ENCODE peak calls at places on chromosome 22, in eight cellular contexts. One of them, this sample, is unnamed.

GRCh38 chr22:36362819-36363377 is 24.9 kb downstream of the MYH9 start:
- DNase-seq in body of pancreas: no peak
- DNase-seq in Calu3: no peak
- DNase-seq in epithelial cell of proximal tubule: no peak
- DNase-seq in GM20000: no peak
- DNase-seq in activated CD8-positive, alpha-beta T cell treated with anti-CD3 and anti-CD28 coated beads for 36 hours: peak
- DNase-seq in adrenal gland: no peak
- DNase-seq in HepG2: no peak
- DNase-seq in this sample: no peak

GRCh38 chr22:33865248-33865647 is 55.0 kb downstream of the LARGE1 start:
- DNase-seq in body of pancreas: no peak
- DNase-seq in Calu3: no peak
- DNase-seq in epithelial cell of proximal tubule: no peak
- DNase-seq in GM20000: no peak
- DNase-seq in activated CD8-positive, alpha-beta T cell treated with anti-CD3 and anti-CD28 coated beads for 36 hours: no peak
- DNase-seq in adrenal gland: no peak
- DNase-seq in HepG2: peak
- DNase-seq in this sample: no peak

GRCh38 chr22:41429232-41429945 is 17.2 kb downstream of the TOB2 start:
- DNase-seq in body of pancreas: no peak
- DNase-seq in Calu3: no peak
- DNase-seq in epithelial cell of proximal tubule: no peak
- DNase-seq in GM20000: no peak
- DNase-seq in activated CD8-positive, alpha-beta T cell treated with anti-CD3 and anti-CD28 coated beads for 36 hours: no peak
- DNase-seq in adrenal gland: no peak
- DNase-seq in HepG2: no peak
- DNase-seq in this sample: no peak

GRCh38 chr22:25484916-25485315 is 79.6 kb upstream of the GRK3 start:
- DNase-seq in body of pancreas: no peak
- DNase-seq in Calu3: no peak
- DNase-seq in epithelial cell of proximal tubule: no peak
- DNase-seq in GM20000: no peak
- DNase-seq in activated CD8-positive, alpha-beta T cell treated with anti-CD3 and anti-CD28 coated beads for 36 hours: no peak
- DNase-seq in adrenal gland: no peak
- DNase-seq in HepG2: no peak
- DNase-seq in this sample: no peak

GRCh38 chr22:19043111-19044085 is 78.8 kb downstream of the DGCR2 start:
- DNase-seq in body of pancreas: no peak
- DNase-seq in Calu3: no peak
- DNase-seq in epithelial cell of proximal tubule: no peak
- DNase-seq in GM20000: no peak
- DNase-seq in activated CD8-positive, alpha-beta T cell treated with anti-CD3 and anti-CD28 coated beads for 36 hours: no peak
- DNase-seq in adrenal gland: peak
- DNase-seq in HepG2: no peak
- DNase-seq in this sample: no peak

GRCh38 chr22:40507491-40507890 is 129.0 kb downstream of the MRTFA start:
- DNase-seq in body of pancreas: no peak
- DNase-seq in Calu3: no peak
- DNase-seq in epithelial cell of proximal tubule: no peak
- DNase-seq in GM20000: no peak
- DNase-seq in activated CD8-positive, alpha-beta T cell treated with anti-CD3 and anti-CD28 coated beads for 36 hours: no peak
- DNase-seq in adrenal gland: no peak
- DNase-seq in HepG2: no peak
- DNase-seq in this sample: no peak

GRCh38 chr22:39503590-39503989 is 1.5 kb downstream of the MIEF1 start:
- DNase-seq in body of pancreas: no peak
- DNase-seq in Calu3: no peak
- DNase-seq in epithelial cell of proximal tubule: no peak
- DNase-seq in GM20000: no peak
- DNase-seq in activated CD8-positive, alpha-beta T cell treated with anti-CD3 and anti-CD28 coated beads for 36 hours: no peak
- DNase-seq in adrenal gland: no peak
- DNase-seq in HepG2: no peak
- DNase-seq in this sample: no peak

GRCh38 chr22:35838849-35839646 is 121.4 kb downstream of the APOL5 start:
- DNase-seq in body of pancreas: no peak
- DNase-seq in Calu3: peak
- DNase-seq in epithelial cell of proximal tubule: no peak
- DNase-seq in GM20000: no peak
- DNase-seq in activated CD8-positive, alpha-beta T cell treated with anti-CD3 and anti-CD28 coated beads for 36 hours: peak
- DNase-seq in adrenal gland: peak
- DNase-seq in HepG2: peak
- DNase-seq in this sample: peak

GRCh38 chr22:41301085-41302015 is at the start of gene ZC3H7B:
- DNase-seq in body of pancreas: peak
- DNase-seq in Calu3: peak
- DNase-seq in epithelial cell of proximal tubule: no peak
- DNase-seq in GM20000: peak
- DNase-seq in activated CD8-positive, alpha-beta T cell treated with anti-CD3 and anti-CD28 coated beads for 36 hours: peak
- DNase-seq in adrenal gland: peak
- DNase-seq in HepG2: peak
- DNase-seq in this sample: peak

GRCh38 chr22:32417906-32418305 is 5.9 kb upstream of the RTCB start:
- DNase-seq in body of pancreas: no peak
- DNase-seq in Calu3: no peak
- DNase-seq in epithelial cell of proximal tubule: no peak
- DNase-seq in GM20000: no peak
- DNase-seq in activated CD8-positive, alpha-beta T cell treated with anti-CD3 and anti-CD28 coated beads for 36 hours: no peak
- DNase-seq in adrenal gland: no peak
- DNase-seq in HepG2: no peak
- DNase-seq in this sample: no peak

GRCh38 chr22:20430641-20431519 is 6.7 kb downstream of the SCARF2 start:
- DNase-seq in body of pancreas: peak
- DNase-seq in Calu3: peak
- DNase-seq in epithelial cell of proximal tubule: no peak
- DNase-seq in GM20000: peak
- DNase-seq in activated CD8-positive, alpha-beta T cell treated with anti-CD3 and anti-CD28 coated beads for 36 hours: peak
- DNase-seq in adrenal gland: peak
- DNase-seq in HepG2: no peak
- DNase-seq in this sample: peak

GRCh38 chr22:19052941-19053551 is 69.2 kb downstream of the DGCR2 start:
- DNase-seq in body of pancreas: no peak
- DNase-seq in Calu3: no peak
- DNase-seq in epithelial cell of proximal tubule: no peak
- DNase-seq in GM20000: no peak
- DNase-seq in activated CD8-positive, alpha-beta T cell treated with anti-CD3 and anti-CD28 coated beads for 36 hours: no peak
- DNase-seq in adrenal gland: peak
- DNase-seq in HepG2: no peak
- DNase-seq in this sample: no peak

GRCh38 chr22:42933783-42934144 is 76.7 kb upstream of the ARFGAP3 start:
- DNase-seq in body of pancreas: peak
- DNase-seq in Calu3: peak
- DNase-seq in epithelial cell of proximal tubule: peak
- DNase-seq in GM20000: no peak
- DNase-seq in activated CD8-positive, alpha-beta T cell treated with anti-CD3 and anti-CD28 coated beads for 36 hours: no peak
- DNase-seq in adrenal gland: no peak
- DNase-seq in HepG2: peak
- DNase-seq in this sample: peak

GRCh38 chr22:45077826-45078334 is 68.1 kb upstream of the PHF21B start:
- DNase-seq in body of pancreas: no peak
- DNase-seq in Calu3: no peak
- DNase-seq in epithelial cell of proximal tubule: no peak
- DNase-seq in GM20000: no peak
- DNase-seq in activated CD8-positive, alpha-beta T cell treated with anti-CD3 and anti-CD28 coated beads for 36 hours: no peak
- DNase-seq in adrenal gland: no peak
- DNase-seq in HepG2: no peak
- DNase-seq in this sample: no peak

GRCh38 chr22:45083659-45084305 is 74.0 kb upstream of the PHF21B start:
- DNase-seq in body of pancreas: no peak
- DNase-seq in Calu3: no peak
- DNase-seq in epithelial cell of proximal tubule: peak
- DNase-seq in GM20000: no peak
- DNase-seq in activated CD8-positive, alpha-beta T cell treated with anti-CD3 and anti-CD28 coated beads for 36 hours: peak
- DNase-seq in adrenal gland: no peak
- DNase-seq in HepG2: no peak
- DNase-seq in this sample: no peak

GRCh38 chr22:45084400-45084920 is 74.7 kb upstream of the PHF21B start:
- DNase-seq in body of pancreas: no peak
- DNase-seq in Calu3: no peak
- DNase-seq in epithelial cell of proximal tubule: no peak
- DNase-seq in GM20000: no peak
- DNase-seq in activated CD8-positive, alpha-beta T cell treated with anti-CD3 and anti-CD28 coated beads for 36 hours: no peak
- DNase-seq in adrenal gland: no peak
- DNase-seq in HepG2: no peak
- DNase-seq in this sample: no peak

GRCh38 chr22:45087802-45088201 is 75.9 kb upstream of the NUP50 start:
- DNase-seq in body of pancreas: no peak
- DNase-seq in Calu3: no peak
- DNase-seq in epithelial cell of proximal tubule: no peak
- DNase-seq in GM20000: no peak
- DNase-seq in activated CD8-positive, alpha-beta T cell treated with anti-CD3 and anti-CD28 coated beads for 36 hours: no peak
- DNase-seq in adrenal gland: no peak
- DNase-seq in HepG2: no peak
- DNase-seq in this sample: no peak

GRCh38 chr22:45082795-45083194 is 73.0 kb upstream of the PHF21B start:
- DNase-seq in body of pancreas: no peak
- DNase-seq in Calu3: peak
- DNase-seq in epithelial cell of proximal tubule: no peak
- DNase-seq in GM20000: no peak
- DNase-seq in activated CD8-positive, alpha-beta T cell treated with anti-CD3 and anti-CD28 coated beads for 36 hours: peak
- DNase-seq in adrenal gland: no peak
- DNase-seq in HepG2: no peak
- DNase-seq in this sample: no peak
- TF ChIP-seq CTCF in body of pancreas: no peak
- TF ChIP-seq CTCF in Calu3: no peak
- TF ChIP-seq CTCF in epithelial cell of proximal tubule: peak
- TF ChIP-seq CTCF in GM20000: peak
- TF ChIP-seq CTCF in activated CD8-positive, alpha-beta T cell treated with anti-CD3 and anti-CD28 coated beads for 36 hours: peak
- TF ChIP-seq CTCF in adrenal gland: no peak
- TF ChIP-seq CTCF in HepG2: peak
- TF ChIP-seq CTCF in this sample: no peak

GRCh38 chr22:50236731-50237409 is 8.0 kb downstream of the TUBGCP6 start:
- DNase-seq in body of pancreas: no peak
- DNase-seq in Calu3: peak
- DNase-seq in epithelial cell of proximal tubule: no peak
- DNase-seq in GM20000: no peak
- DNase-seq in activated CD8-positive, alpha-beta T cell treated with anti-CD3 and anti-CD28 coated beads for 36 hours: no peak
- DNase-seq in adrenal gland: no peak
- DNase-seq in HepG2: no peak
- DNase-seq in this sample: no peak
- TF ChIP-seq CTCF in body of pancreas: no peak
- TF ChIP-seq CTCF in Calu3: peak
- TF ChIP-seq CTCF in epithelial cell of proximal tubule: peak
- TF ChIP-seq CTCF in GM20000: peak
- TF ChIP-seq CTCF in activated CD8-positive, alpha-beta T cell treated with anti-CD3 and anti-CD28 coated beads for 36 hours: peak
- TF ChIP-seq CTCF in adrenal gland: peak
- TF ChIP-seq CTCF in HepG2: peak
- TF ChIP-seq CTCF in this sample: no peak

GRCh38 chr22:23857606-23858483 is at the start of gene SLC2A11:
- DNase-seq in body of pancreas: peak
- DNase-seq in Calu3: peak
- DNase-seq in epithelial cell of proximal tubule: peak
- DNase-seq in GM20000: peak
- DNase-seq in activated CD8-positive, alpha-beta T cell treated with anti-CD3 and anti-CD28 coated beads for 36 hours: peak
- DNase-seq in adrenal gland: peak
- DNase-seq in HepG2: peak
- DNase-seq in this sample: peak

GRCh38 chr22:23862103-23862502 is 4.4 kb downstream of the SLC2A11 start:
- DNase-seq in body of pancreas: peak
- DNase-seq in Calu3: peak
- DNase-seq in epithelial cell of proximal tubule: no peak
- DNase-seq in GM20000: peak
- DNase-seq in activated CD8-positive, alpha-beta T cell treated with anti-CD3 and anti-CD28 coated beads for 36 hours: peak
- DNase-seq in adrenal gland: peak
- DNase-seq in HepG2: no peak
- DNase-seq in this sample: peak

GRCh38 chr22:23859201-23859600 is 1.5 kb downstream of the SLC2A11 start:
- DNase-seq in body of pancreas: peak
- DNase-seq in Calu3: no peak
- DNase-seq in epithelial cell of proximal tubule: no peak
- DNase-seq in GM20000: no peak
- DNase-seq in activated CD8-positive, alpha-beta T cell treated with anti-CD3 and anti-CD28 coated beads for 36 hours: no peak
- DNase-seq in adrenal gland: no peak
- DNase-seq in HepG2: no peak
- DNase-seq in this sample: no peak

GRCh38 chr22:23856721-23857605 is 712 bp upstream of the SLC2A11 start:
- DNase-seq in body of pancreas: peak
- DNase-seq in Calu3: peak
- DNase-seq in epithelial cell of proximal tubule: peak
- DNase-seq in GM20000: no peak
- DNase-seq in activated CD8-positive, alpha-beta T cell treated with anti-CD3 and anti-CD28 coated beads for 36 hours: peak
- DNase-seq in adrenal gland: peak
- DNase-seq in HepG2: peak
- DNase-seq in this sample: peak

GRCh38 chr22:23858484-23858815 is 775 bp downstream of the SLC2A11 start:
- DNase-seq in body of pancreas: no peak
- DNase-seq in Calu3: no peak
- DNase-seq in epithelial cell of proximal tubule: no peak
- DNase-seq in GM20000: no peak
- DNase-seq in activated CD8-positive, alpha-beta T cell treated with anti-CD3 and anti-CD28 coated beads for 36 hours: no peak
- DNase-seq in adrenal gland: no peak
- DNase-seq in HepG2: no peak
- DNase-seq in this sample: no peak
- TF ChIP-seq CTCF in body of pancreas: no peak
- TF ChIP-seq CTCF in Calu3: no peak
- TF ChIP-seq CTCF in epithelial cell of proximal tubule: no peak
- TF ChIP-seq CTCF in GM20000: no peak
- TF ChIP-seq CTCF in activated CD8-positive, alpha-beta T cell treated with anti-CD3 and anti-CD28 coated beads for 36 hours: no peak
- TF ChIP-seq CTCF in adrenal gland: no peak
- TF ChIP-seq CTCF in HepG2: no peak
- TF ChIP-seq CTCF in this sample: no peak

DNA sequence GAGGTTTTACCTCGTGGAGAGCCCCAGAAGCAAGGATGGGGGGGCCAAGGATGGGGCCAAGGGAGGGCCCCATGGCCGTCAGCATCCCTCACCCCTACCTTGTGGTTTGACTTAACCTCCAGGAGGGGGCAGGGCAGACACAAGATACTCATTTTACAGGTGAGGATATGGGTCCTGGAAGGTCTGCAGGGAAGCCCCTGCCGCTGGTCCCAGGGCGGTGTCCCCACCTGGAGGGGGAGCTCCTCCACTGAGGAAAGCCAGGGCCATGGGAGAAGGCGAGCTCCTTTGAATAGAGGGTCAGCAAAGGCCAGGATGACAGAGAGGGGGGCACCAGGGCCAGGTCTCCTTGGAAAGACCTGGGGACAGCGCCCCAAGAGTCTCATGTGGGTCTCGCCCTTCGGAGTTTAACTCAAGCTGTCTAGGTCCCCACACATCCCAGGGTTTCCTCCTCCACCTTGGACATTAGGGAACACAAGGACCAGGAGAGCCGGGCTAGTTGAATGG is 5.9 kb upstream of the ADORA2A start:
- DNase-seq in body of pancreas: no peak
- DNase-seq in Calu3: peak
- DNase-seq in epithelial cell of proximal tubule: no peak
- DNase-seq in GM20000: peak
- DNase-seq in activated CD8-positive, alpha-beta T cell treated with anti-CD3 and anti-CD28 coated beads for 36 hours: peak
- DNase-seq in adrenal gland: no peak
- DNase-seq in HepG2: peak
- DNase-seq in this sample: no peak
- TF ChIP-seq CTCF in body of pancreas: no peak
- TF ChIP-seq CTCF in Calu3: peak
- TF ChIP-seq CTCF in epithelial cell of proximal tubule: peak
- TF ChIP-seq CTCF in GM20000: peak
- TF ChIP-seq CTCF in activated CD8-positive, alpha-beta T cell treated with anti-CD3 and anti-CD28 coated beads for 36 hours: peak
- TF ChIP-seq CTCF in adrenal gland: no peak
- TF ChIP-seq CTCF in HepG2: peak
- TF ChIP-seq CTCF in this sample: no peak